ENCODE peak calls at places on chromosome 11, in four cellular contexts. F is activated naive CD4-positive, alpha-beta T cell; N is COR-L47; A is mammary epithelial cell. S is an unnamed sample.

GRCh38 chr11:3162410-3163240 is 2.5 kb downstream of the OSBPL5 start:
- DNase-seq in N (no peak), A (no peak), F (no peak), S (no peak)

GRCh38 chr11:113444469-113445122 is 30.6 kb downstream of the DRD2 start:
- DNase-seq in N (no peak), A (no peak), F (no peak), S (no peak)

GRCh38 chr11:44630511-44631210 is 65.2 kb downstream of the CD82 start:
- DNase-seq in A (no peak), F (no peak), N (no peak), S (no peak)

GRCh38 chr11:84390441-84391078 is 1104.4 kb upstream of the CCDC90B start:
- DNase-seq in F (no peak), N (peak), A (peak), S (peak)

GRCh38 chr11:42239102-42239501 is 779.6 kb upstream of the LRRC4C start:
- DNase-seq in F (no peak), A (peak), N (no peak), S (peak)

GRCh38 chr11:120867531-120867930 is 156.4 kb upstream of the TBCEL start:
- DNase-seq in F (no peak), A (no peak), N (no peak), S (no peak)

GRCh38 chr11:119671048-119671447 is 58.0 kb downstream of the NECTIN1 start:
- DNase-seq in A (no peak), N (peak), F (no peak), S (no peak)

GRCh38 chr11:64580387-64580786 is 10.6 kb upstream of the SLC22A12 start:
- DNase-seq in F (no peak), A (no peak), N (no peak), S (no peak)

GRCh38 chr11:118581057-118581456 is 8.8 kb downstream of the ARCN1 start:
- DNase-seq in A (no peak), F (no peak), N (peak), S (no peak)

GRCh38 chr11:69801513-69802335 is 17.5 kb downstream of the FGF3 start:
- DNase-seq in N (peak), A (no peak), F (no peak), S (peak)

GRCh38 chr11:116427903-116428637 is 344.7 kb downstream of the BUD13 start:
- DNase-seq in N (peak), A (peak), F (no peak), S (no peak)

GRCh38 chr11:67437082-67437821 is at the start of gene PTPRCAP:
- DNase-seq in N (no peak), A (no peak), F (no peak), S (no peak)

GRCh38 chr11:33320814-33321330 is 63.7 kb downstream of the HIPK3 start:
- DNase-seq in F (no peak), A (no peak), N (no peak), S (no peak)

GRCh38 chr11:63826471-63827190 is 12.3 kb upstream of the MARK2 start:
- DNase-seq in N (no peak), A (no peak), F (no peak), S (no peak)

GRCh38 chr11:125871391-125872137 is 15.9 kb upstream of the HYLS1 start:
- DNase-seq in F (no peak), A (peak), N (peak), S (no peak)

GRCh38 chr11:130023204-130023603 is 20.6 kb upstream of the PRDM10 start:
- DNase-seq in A (peak), F (no peak), N (no peak), S (peak)

GRCh38 chr11:104051806-104052205 is 15.4 kb downstream of the DDI1 start:
- DNase-seq in N (no peak), F (no peak), A (no peak), S (no peak)

GRCh38 chr11:11731311-11732083 is 109.7 kb upstream of the GALNT18 start:
- DNase-seq in N (peak), F (no peak), A (peak), S (peak)

GRCh38 chr11:119701591-119702260 is 27.3 kb downstream of the NECTIN1 start:
- DNase-seq in F (no peak), N (no peak), A (no peak), S (no peak)

GRCh38 chr11:20080032-20080685 is 80.1 kb downstream of the DBX1 start:
- DNase-seq in N (no peak), F (no peak), A (no peak), S (no peak)

GRCh38 chr11:88418508-88418907 is 81.0 kb upstream of the CTSC start:
- DNase-seq in N (peak), F (no peak), A (peak), S (no peak)

GRCh38 chr11:120929664-120930154 is 94.2 kb upstream of the TBCEL start:
- DNase-seq in N (no peak), A (no peak), F (no peak), S (peak)

GRCh38 chr11:93945596-93945995 is 75.6 kb upstream of the HEPHL1 start:
- DNase-seq in A (no peak), F (no peak), N (no peak), S (peak)

GRCh38 chr11:3161309-3161708 is 3.8 kb downstream of the OSBPL5 start:
- DNase-seq in N (no peak), F (no peak), A (no peak), S (no peak)

GRCh38 chr11:64876835-64877341 is 1.5 kb downstream of the EHD1 start:
- DNase-seq in F (no peak), A (peak), N (no peak), S (peak)

GRCh38 chr11:2097356-2097997 is 41.7 kb downstream of the IGF2 start:
- DNase-seq in N (no peak), A (no peak), F (no peak), S (peak)

GRCh38 chr11:112459001-112459400 is 198.3 kb upstream of the PLET1 start:
- DNase-seq in A (no peak), F (no peak), N (no peak), S (no peak)

GRCh38 chr11:77193915-77194830 is 66.1 kb downstream of the MYO7A start:
- DNase-seq in N (no peak), A (no peak), F (no peak), S (no peak)

GRCh38 chr11:117807482-117808272 is 10.7 kb upstream of the DSCAML1 start:
- DNase-seq in N (peak), A (no peak), F (peak), S (no peak)

GRCh38 chr11:115930276-115930675 is 426.1 kb upstream of the CADM1 start:
- DNase-seq in F (no peak), A (no peak), N (peak), S (peak)

GRCh38 chr11:6611092-6612007 is 666 bp downstream of the TAF10 start:
- DNase-seq in N (no peak), A (peak), F (no peak), S (no peak)

GRCh38 chr11:57459112-57460016 is 964 bp upstream of the RTN4RL2 start:
- DNase-seq in N (no peak), F (no peak), A (no peak), S (no peak)

GRCh38 chr11:11670582-11670981 is 48.8 kb upstream of the GALNT18 start:
- DNase-seq in N (no peak), A (no peak), F (no peak), S (no peak)

GRCh38 chr11:44618561-44619425 is 53.3 kb downstream of the CD82 start:
- DNase-seq in F (no peak), A (no peak), N (no peak), S (no peak)

GRCh38 chr11:296976-297665 is 2.2 kb downstream of the IFITM5 start:
- DNase-seq in A (no peak), F (no peak), N (no peak), S (no peak)

GRCh38 chr11:61482513-61482912 is 26.0 kb upstream of the LRRC10B start:
- DNase-seq in F (no peak), A (no peak), N (no peak), S (no peak)

GRCh38 chr11:12889243-12889642 is 119.9 kb upstream of the RASSF10 start:
- DNase-seq in N (peak), F (no peak), A (peak), S (peak)

GRCh38 chr11:12692238-12693074 is 18.2 kb downstream of the TEAD1 start:
- DNase-seq in N (no peak), A (peak), F (no peak), S (peak)